ENCODE peak calls at places on chromosomes 12 and 14, in five cellular contexts. T is A549, E is IMR-90, P is K562, S is GM12878. K is an unnamed sample.

GRCh38 chr12:64990991-64991570 is 130.0 kb downstream of the WIF1 start:
- DNase-seq in T (no peak), E (no peak), P (no peak), S (no peak), K (no peak)

GRCh38 chr14:74652541-74652940 is 40.5 kb upstream of the LTBP2 start:
- DNase-seq in T (no peak), E (no peak), P (no peak), S (no peak), K (no peak)

GRCh38 chr14:80944861-80945617 is 3.5 kb upstream of the CEP128 start:
- DNase-seq in T (no peak), E (no peak), P (no peak), S (no peak), K (no peak)

GRCh38 chr12:28583771-28584261 is 393.6 kb downstream of the CCDC91 start:
- DNase-seq in T (peak), E (peak), P (no peak), S (no peak), K (no peak)

GRCh38 chr12:54017845-54018607 is 9.2 kb downstream of the HOXC8 start:
- DNase-seq in T (peak), E (peak), P (peak), S (peak), K (peak)

GRCh38 chr14:103846569-103847438 is 571 bp downstream of the PPP1R13B start:
- DNase-seq in T (no peak), E (no peak), P (peak), S (no peak), K (peak)

GRCh38 chr12:115871714-115872113 is 405.8 kb downstream of the MED13L start:
- DNase-seq in T (peak), E (peak), P (peak), S (no peak), K (peak)

GRCh38 chr12:133227281-133227852 is 8.3 kb downstream of the ANHX start:
- DNase-seq in T (no peak), E (no peak), P (no peak), S (no peak), K (no peak)

GRCh38 chr12:2733493-2734252 is 61.1 kb upstream of the FKBP4 start:
- DNase-seq in T (peak), E (no peak), P (no peak), S (no peak), K (no peak)

GRCh38 chr14:29030970-29031369 is 264.4 kb downstream of the FOXG1 start:
- DNase-seq in T (no peak), E (no peak), P (no peak), S (no peak), K (no peak)

GRCh38 chr14:70907996-70908917 is 998 bp downstream of the PCNX1 start:
- DNase-seq in T (peak), E (peak), P (peak), S (no peak), K (peak)

GRCh38 chr14:57199911-57200310 is 68.8 kb downstream of the EXOC5 start:
- DNase-seq in T (peak), E (peak), P (no peak), S (no peak), K (no peak)

GRCh38 chr12:12636641-12637040 is 25.0 kb downstream of the CREBL2 start:
- DNase-seq in T (no peak), E (no peak), P (no peak), S (no peak), K (no peak)

GRCh38 chr12:32217354-32218310 is 111.0 kb downstream of the BICD1 start:
- DNase-seq in T (peak), E (peak), P (no peak), S (no peak), K (no peak)
- TF ChIP-seq RCOR1 in T (no peak), E (no peak), P (no peak), S (no peak), K (no peak)

GRCh38 chr12:76460807-76461206 is 98.8 kb downstream of the OSBPL8 start:
- DNase-seq in T (no peak), E (no peak), P (no peak), S (no peak), K (no peak)

GRCh38 chr12:76451528-76451927 is 103.3 kb upstream of the BBS10 start:
- DNase-seq in T (peak), E (no peak), P (no peak), S (no peak), K (no peak)

GRCh38 chr12:76457010-76457409 is 102.6 kb downstream of the OSBPL8 start:
- DNase-seq in T (no peak), E (no peak), P (no peak), S (no peak), K (no peak)

GRCh38 chr12:76457818-76458217 is 101.8 kb downstream of the OSBPL8 start:
- DNase-seq in T (no peak), E (no peak), P (no peak), S (no peak), K (no peak)

DNA sequence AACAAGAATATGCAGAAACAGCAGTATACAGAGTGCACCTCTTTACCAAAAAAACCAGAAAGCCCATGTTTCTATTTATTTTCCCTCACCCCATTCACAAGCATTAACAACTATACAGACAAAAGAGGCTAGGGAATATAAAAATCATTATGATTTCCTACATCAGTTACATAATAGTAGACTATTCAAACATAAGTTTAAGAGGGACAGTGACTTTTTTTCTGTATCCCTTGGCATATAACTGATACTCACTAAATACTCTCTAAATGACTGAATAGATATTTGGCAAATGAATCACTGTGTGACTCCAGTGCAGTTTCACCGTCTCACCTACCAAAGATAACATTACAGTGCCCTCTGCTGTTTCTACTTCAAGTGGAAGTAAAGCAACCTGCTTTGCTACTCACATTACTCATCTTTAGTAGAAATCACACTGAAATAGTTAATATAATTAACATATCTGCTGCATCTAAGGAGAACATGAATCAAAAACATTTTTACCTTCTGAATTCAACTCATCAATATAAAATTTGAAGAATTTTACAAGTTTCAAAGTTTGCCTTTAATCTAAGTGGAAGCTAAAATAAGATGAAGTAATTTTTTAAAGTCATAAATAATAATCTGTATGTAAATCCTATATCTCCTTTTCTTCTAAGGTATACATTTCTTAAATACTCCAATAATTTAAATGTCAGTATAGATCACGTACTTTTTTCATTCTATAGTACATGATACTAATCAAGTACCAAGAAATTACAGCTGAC is 103.8 kb downstream of the OSBPL8 start:
- DNase-seq in T (peak), E (peak), P (peak), S (peak), K (peak)
- TF ChIP-seq RCOR1 in T (no peak), E (no peak), P (no peak), S (no peak), K (no peak)

GRCh38 chr12:107558816-107559382 is 126.7 kb upstream of the PWP1 start:
- DNase-seq in T (no peak), E (no peak), P (no peak), S (no peak), K (no peak)
- TF ChIP-seq RCOR1 in T (no peak), E (no peak), P (no peak), S (no peak), K (no peak)

GRCh38 chr12:51905507-51906438 is 1.5 kb upstream of the ACVRL1 start:
- DNase-seq in T (no peak), E (peak), P (peak), S (no peak), K (peak)
- TF ChIP-seq RCOR1 in T (no peak), E (no peak), P (peak), S (no peak), K (no peak)

DNA sequence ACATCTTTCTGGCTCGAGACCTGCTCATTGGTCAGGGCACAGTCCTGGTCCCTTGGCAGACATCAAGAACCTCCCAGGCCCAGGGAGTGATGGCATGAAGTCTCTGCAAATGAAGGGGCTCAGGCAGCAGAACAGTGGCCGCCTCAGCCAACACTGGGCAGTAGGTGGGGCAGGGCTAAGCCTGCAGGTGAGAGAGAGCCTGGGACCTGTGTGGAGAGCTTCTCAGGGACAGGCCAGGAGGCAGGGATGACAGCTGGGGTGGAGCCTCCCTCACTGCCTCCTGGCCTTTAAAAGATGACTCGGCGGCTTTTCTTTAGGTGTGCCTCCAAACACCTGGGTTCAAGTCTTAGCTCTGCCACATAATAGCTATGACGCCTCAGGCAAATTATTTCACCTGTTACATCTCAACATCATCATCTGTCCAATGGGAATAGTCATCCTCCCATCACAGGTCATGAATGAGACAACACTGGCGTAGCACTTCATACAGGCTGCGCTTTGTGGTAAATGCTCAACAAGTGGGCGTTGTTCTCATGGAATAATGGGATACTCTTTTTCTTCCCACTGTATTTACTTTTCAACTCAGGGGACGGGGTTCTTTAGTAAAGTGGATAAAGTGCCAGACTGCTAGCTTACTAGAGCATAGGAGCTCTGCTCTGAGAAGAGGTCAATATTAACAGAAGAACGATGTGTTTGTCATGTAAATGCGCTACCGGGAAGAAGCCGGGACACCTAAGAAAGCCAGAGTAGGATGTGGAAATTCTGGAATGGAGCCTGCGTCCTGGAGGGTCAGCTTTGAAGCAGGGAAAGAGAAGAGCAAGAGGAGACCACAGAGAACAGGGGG is 277.4 kb downstream of the FOXN3 start:
- DNase-seq in T (no peak), E (no peak), P (no peak), S (no peak), K (no peak)
- TF ChIP-seq RCOR1 in T (no peak), E (no peak), P (no peak), S (no peak), K (no peak)

GRCh38 chr12:57069522-57069921 is 9.1 kb downstream of the NEMP1 start:
- DNase-seq in T (peak), E (peak), P (peak), S (no peak), K (peak)
- TF ChIP-seq RCOR1 in T (no peak), E (no peak), P (peak), S (no peak), K (no peak)

GRCh38 chr14:98470663-98471062 is 801.3 kb downstream of the BCL11B start:
- DNase-seq in T (no peak), E (no peak), P (no peak), S (no peak), K (no peak)

GRCh38 chr14:98462908-98463307 is 809.1 kb downstream of the BCL11B start:
- DNase-seq in T (no peak), E (no peak), P (no peak), S (no peak), K (no peak)

DNA sequence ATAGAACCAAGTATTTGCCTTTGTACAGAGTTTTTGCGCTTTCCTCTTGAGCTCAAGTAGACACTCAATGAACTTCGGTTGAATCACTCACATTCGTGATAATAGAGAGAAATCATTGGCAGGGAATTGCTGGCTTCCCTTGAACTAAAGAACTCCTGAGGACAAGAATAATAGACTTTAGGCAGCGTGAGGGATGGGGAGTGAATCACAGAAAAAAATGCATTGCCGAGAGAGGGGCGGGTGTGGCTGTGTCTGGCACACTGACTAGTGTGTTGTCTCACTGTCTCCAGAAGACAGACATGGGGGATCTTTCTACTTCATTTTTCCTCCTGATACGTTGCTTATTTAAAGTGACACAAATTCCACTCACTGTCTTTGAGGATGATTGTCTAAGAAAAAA is 805.2 kb downstream of the BCL11B start:
- DNase-seq in T (no peak), E (no peak), P (no peak), S (no peak), K (no peak)
- TF ChIP-seq RCOR1 in T (no peak), E (no peak), P (no peak), S (no peak), K (no peak)

DNA sequence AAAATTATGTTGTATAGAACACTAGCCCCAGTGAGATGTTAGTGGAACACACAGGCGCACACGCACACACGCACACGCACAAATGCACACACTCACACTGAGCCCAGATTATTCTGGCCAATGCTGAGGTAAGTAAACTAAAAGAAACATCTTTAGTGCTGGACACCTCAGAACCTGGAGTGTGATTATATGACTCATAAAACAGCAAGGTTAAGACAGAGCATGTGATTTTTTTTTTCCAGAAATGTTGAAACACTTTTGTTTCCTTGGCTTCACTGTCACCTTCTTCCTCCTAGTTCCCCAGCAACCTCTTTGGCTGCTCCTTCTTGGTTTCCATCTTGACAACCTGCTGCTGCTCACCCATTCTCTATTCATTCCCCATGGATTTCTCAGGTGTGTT is 141.0 kb upstream of the ALG10B start:
- DNase-seq in T (no peak), E (no peak), P (no peak), S (no peak), K (no peak)
- TF ChIP-seq RCOR1 in T (no peak), E (no peak), P (no peak), S (no peak), K (no peak)

DNA sequence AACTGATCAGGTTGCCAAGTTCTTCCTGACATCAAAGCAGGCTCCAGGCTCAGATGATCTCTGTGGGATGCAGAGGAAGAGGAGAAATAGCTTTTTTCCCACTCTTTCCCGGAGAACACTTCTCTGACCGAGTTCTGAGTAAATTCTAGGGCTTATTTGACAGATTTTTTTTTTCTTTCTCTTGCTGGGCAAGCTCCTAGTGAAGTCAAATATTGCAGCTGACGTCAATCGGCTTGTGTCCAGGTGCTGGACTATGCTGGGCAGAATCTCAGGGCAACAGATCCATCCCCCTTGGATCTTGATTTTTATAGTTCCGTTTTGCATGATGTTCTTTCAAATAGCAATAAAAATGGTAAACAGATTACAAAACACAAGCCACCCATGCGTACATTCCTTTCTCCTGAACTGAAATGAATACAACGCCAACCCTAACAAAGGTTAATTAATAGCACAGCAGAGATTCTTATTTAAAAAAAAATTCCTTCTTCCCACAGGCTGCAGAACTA is 182.2 kb downstream of the NOVA1 start:
- DNase-seq in T (peak), E (no peak), P (no peak), S (no peak), K (no peak)
- TF ChIP-seq RCOR1 in T (no peak), E (no peak), P (no peak), S (no peak), K (no peak)